ENCODE peak calls at places on chromosomes 1 and 21, in eight cellular contexts. A, D, R, Y, W, O, G and T are unnamed samples. For H3K4me1, the result is how much of the 10 kb centered on the place peaks cover.

GRCh38 chr21:42061195-42061865 is 9.8 kb upstream of the UMODL1 start:
- DNase-seq in A (peak), D (no peak), R (peak), Y (no peak), W (no peak), O (no peak), G (peak), T (no peak)

GRCh38 chr1:221689138-221689537 is 52.8 kb downstream of the DUSP10 start:
- DNase-seq in A (no peak), D (no peak), R (no peak), Y (no peak), W (no peak), O (no peak), G (no peak), T (no peak)

GRCh38 chr1:178102218-178102617 is 8.3 kb downstream of the RASAL2 start:
- DNase-seq in A (no peak), D (no peak), R (no peak), Y (no peak), W (no peak), O (no peak), G (no peak), T (no peak)

GRCh38 chr1:39398278-39399010 is 93.0 kb upstream of the BMP8A start:
- DNase-seq in A (no peak), D (peak), R (peak), Y (peak), W (peak), O (peak), G (peak), T (no peak)

GRCh38 chr1:212914789-212915188 is 35.6 kb upstream of the VASH2 start:
- DNase-seq in A (no peak), D (no peak), R (no peak), Y (no peak), W (no peak), O (no peak), G (no peak), T (no peak)

GRCh38 chr1:997728-998050 is 2.2 kb downstream of the HES4 start:
- DNase-seq in A (no peak), D (no peak), R (peak), Y (no peak), W (no peak), O (no peak), G (no peak), T (no peak)

GRCh38 chr1:29387210-29387609 is 150.9 kb downstream of the PTPRU start:
- DNase-seq in A (no peak), D (no peak), R (no peak), Y (no peak), W (no peak), O (no peak), G (no peak), T (no peak)

GRCh38 chr21:41671859-41672542 is 94.9 kb downstream of the RIPK4 start:
- DNase-seq in A (no peak), D (no peak), R (peak), Y (no peak), W (no peak), O (peak), G (no peak), T (no peak)

GRCh38 chr1:158969855-158970254 is 38.5 kb downstream of the PYHIN1 start:
- DNase-seq in A (no peak), D (no peak), R (no peak), Y (no peak), W (no peak), O (no peak), G (no peak), T (no peak)

GRCh38 chr21:15823486-15824150 is 93.8 kb downstream of the USP25 start:
- DNase-seq in A (no peak), D (no peak), R (no peak), Y (no peak), W (no peak), O (no peak), G (no peak), T (no peak)

GRCh38 chr1:81752840-81753239 is 47.9 kb upstream of the ADGRL2 start:
- DNase-seq in A (no peak), D (no peak), R (no peak), Y (no peak), W (no peak), O (no peak), G (no peak), T (no peak)

GRCh38 chr1:220371324-220371723 is 99.1 kb upstream of the RAB3GAP2 start:
- DNase-seq in A (no peak), D (no peak), R (no peak), Y (no peak), W (no peak), O (no peak), G (no peak), T (no peak)

GRCh38 chr1:5660141-5660935 is 331.9 kb downstream of the NPHP4 start:
- DNase-seq in A (no peak), D (no peak), R (peak), Y (peak), W (no peak), O (no peak), G (no peak), T (no peak)

GRCh38 chr1:31768939-31769704 is 5.0 kb upstream of the ADGRB2 start:
- DNase-seq in A (no peak), D (no peak), R (no peak), Y (no peak), W (no peak), O (no peak), G (no peak), T (no peak)

GRCh38 chr21:33266050-33266783 is at the start of gene IL10RB:
- DNase-seq in A (peak), D (peak), R (peak), Y (peak), W (peak), O (peak), G (peak), T (peak)

GRCh38 chr1:54052470-54052933 is 502 bp downstream of the TMEM59 start:
- DNase-seq in A (no peak), D (peak), R (no peak), Y (peak), W (peak), O (peak), G (peak), T (no peak)

GRCh38 chr1:185054365-185055060 is 9.2 kb downstream of the RNF2 start:
- DNase-seq in A (no peak), D (no peak), R (no peak), Y (no peak), W (no peak), O (no peak), G (no peak), T (no peak)

GRCh38 chr1:15218287-15219279 is 28.4 kb upstream of the FHAD1 start:
- DNase-seq in A (peak), D (peak), R (peak), Y (no peak), W (no peak), O (no peak), G (no peak), T (no peak)

GRCh38 chr1:10737268-10737624 is 59.2 kb downstream of the CASZ1 start:
- DNase-seq in A (no peak), D (no peak), R (no peak), Y (no peak), W (no peak), O (no peak), G (no peak), T (no peak)

GRCh38 chr1:231162300-231162969 is 577 bp downstream of the TRIM67 start:
- DNase-seq in A (no peak), D (peak), R (no peak), Y (no peak), W (no peak), O (no peak), G (peak), T (no peak)

GRCh38 chr1:101203812-101204540 is 32.8 kb upstream of the S1PR1 start:
- DNase-seq in A (no peak), D (peak), R (no peak), Y (no peak), W (no peak), O (no peak), G (no peak), T (no peak)

GRCh38 chr1:243394610-243395490 is 139.0 kb downstream of the SDCCAG8 start:
- DNase-seq in A (no peak), D (no peak), R (no peak), Y (no peak), W (no peak), O (no peak), G (no peak), T (no peak)

DNA sequence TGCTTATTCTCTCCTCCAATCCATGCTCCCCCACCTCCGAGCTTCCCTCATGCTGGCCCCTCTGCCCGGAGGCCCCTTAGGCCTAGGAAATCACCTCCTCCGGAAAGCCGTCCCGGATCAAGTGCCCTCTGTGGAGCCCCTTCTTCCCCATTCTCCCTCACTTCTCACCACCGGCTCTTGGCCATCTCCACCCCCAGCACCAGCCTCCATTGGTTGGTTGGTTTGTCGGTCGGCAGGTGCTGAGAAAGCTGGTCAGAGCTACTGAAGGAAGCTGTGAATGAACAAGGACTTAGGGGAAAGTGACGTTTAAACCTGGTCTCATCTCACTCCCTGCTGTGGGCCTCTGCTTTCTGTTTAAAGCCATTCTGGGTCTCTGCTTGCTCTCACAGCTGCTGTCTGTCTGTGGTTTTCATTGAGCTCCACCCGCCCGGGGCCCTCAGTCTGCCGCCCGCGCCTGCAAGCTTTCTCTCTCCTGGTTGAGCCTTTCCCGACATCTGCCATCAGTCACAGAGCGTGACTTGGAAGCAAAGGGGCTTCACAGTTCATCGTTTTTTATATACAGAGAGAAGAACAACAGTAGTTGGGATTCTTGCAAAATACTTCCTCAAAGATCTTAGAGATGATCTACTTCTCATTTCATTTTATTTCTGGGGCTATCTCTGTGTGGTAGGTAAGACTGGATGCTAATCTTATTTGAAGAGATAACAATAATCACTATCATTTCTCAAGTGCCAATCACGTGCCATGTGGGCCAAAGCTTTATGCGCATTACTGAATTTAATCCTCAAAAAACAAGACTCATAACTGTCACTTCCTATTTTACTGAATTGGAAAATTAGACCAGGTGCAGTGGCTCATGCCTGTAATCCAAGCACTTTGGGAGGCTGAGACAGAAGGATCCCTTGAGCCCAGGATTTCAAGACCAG is 122.0 kb downstream of the KCNN3 start:
- DNase-seq in A (peak), D (no peak), R (peak), Y (no peak), W (peak), O (no peak), G (peak), T (no peak)
- H3K4me1 ChIP-seq in A (under half), D (under half), R (under half), Y (under half), W (under half), O (under half), G (under half), T (under half)

DNA sequence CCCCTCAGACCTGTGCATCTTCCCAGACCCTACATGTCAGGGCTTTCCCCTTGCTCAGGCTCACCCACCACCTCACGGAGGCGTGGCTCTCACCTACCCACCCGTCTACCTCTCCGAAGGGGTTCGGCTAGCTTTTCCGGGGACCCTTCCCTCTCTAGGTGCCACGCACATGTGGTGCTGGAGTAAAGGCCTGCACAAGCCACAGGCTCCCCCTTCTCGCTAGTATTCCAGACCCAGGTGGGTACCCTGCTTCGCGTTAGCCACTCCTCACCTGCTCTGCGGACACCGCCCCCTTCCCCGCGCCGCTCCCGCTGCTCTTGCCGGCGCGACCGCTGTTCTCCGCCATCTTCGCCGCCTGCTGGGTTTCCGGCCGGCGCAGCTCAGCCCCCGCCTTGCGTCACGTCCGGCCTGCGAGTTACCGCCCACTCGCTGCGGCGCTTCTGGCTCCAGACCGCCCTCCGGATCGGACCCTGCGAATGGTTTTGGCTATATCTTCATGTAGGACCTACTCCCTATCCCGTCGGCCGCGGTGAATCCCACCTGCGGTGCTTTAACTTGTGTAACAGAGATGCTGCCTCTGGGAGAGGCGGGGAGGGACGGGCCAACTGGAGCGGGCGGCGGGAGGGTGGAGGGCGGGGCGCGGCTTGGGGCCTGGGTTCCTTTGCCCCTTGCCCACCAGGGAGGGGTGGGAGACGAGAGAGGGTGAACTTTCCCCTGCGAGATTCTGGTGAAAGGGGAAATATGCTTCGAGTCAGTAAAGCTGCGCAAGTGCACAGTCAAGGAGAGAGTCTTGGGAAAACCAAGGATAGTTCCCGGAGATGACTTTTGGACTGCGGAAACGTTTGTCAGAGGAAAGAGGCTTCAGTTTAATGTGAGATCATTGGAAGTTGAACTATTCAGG is at the start of the genes NIT1 and PFDN2:
- DNase-seq in A (peak), D (peak), R (peak), Y (peak), W (peak), O (peak), G (peak), T (no peak)
- TF ChIP-seq POLR2A in A (peak), D (peak), R (peak), Y (peak), W (peak), O (peak), G (peak), T (no peak)

GRCh38 chr21:16942703-16943102 is 570.1 kb upstream of the CXADR start:
- DNase-seq in A (no peak), D (peak), R (no peak), Y (no peak), W (no peak), O (no peak), G (no peak), T (no peak)
- TF ChIP-seq CTCF in A (no peak), D (peak), R (no peak), Y (no peak), W (no peak), O (peak), G (peak), T (peak)

DNA sequence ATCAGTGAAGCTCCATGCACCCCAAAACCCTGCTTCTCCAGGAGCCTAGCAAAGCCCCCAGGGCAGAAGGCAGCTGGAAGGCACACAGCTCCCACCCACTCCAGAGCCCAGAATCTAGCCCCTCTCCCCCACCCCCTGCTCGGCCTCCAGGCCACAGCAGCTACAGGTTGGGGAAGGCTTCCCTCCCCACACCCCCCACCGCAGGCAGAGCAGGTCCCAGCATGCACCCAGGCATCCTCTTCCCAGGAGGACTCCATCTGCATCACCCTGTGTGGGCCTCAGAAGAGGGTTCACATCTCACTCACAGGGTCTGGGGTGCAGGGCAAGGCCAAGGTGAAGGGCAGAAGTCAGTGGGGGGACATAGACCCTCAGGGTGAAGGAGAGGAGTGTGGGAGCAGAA is 719 bp downstream of the S100A14 start:
- DNase-seq in A (no peak), D (no peak), R (no peak), Y (no peak), W (no peak), O (peak), G (no peak), T (no peak)
- H3K4me1 ChIP-seq in A (under half), D (under half), R (under half), Y (under half), W (under half), O (half or more), G (under half), T (half or more)

DNA sequence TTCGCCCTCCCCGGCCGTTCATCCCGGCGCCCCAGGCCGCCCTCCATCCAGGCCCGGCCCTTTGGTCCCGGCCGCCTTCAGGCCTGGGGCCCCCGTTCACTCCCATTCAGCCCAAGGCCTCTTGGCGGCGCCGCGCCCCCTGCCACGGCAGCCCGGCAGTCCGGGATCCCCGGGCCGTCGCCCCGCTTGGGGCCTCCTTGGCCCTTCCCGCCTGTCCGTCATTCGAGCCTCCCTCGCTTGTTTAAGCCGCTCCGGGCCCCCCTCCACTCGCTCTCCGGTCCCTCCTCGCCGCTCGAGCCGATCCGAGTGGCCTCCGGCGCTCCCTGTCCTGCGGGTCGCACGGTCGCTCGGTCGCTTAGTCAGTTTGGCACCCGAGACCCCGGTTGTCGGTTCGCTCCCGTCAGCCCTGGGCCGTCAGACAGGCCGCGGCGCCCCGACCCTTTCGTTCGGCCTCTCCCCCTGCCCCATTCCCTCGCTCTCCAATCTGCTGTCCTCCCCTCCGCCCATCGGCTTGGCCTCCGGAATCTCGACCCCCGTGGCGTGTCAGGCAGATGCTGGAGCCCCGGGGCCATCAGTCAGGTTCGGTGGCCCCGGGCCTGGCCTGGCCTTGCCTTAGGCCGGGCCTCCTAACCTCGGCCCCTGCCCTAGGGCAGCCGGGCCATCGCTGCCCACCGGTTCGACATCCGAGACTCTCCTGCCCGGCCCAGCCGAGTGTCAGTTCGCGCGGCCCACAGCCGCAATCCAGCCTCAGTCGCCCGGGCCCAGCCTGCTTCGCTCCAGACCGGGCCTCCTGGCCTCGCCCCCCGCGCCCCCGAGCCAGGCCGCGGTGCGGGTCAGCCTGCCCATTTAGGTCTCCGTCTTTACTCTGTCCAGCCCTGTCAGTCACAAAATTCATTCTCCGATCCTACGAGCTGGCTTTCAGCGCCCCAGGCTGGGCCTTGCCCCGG is 1.1 kb downstream of the LRRC41 start:
- DNase-seq in A (no peak), D (peak), R (peak), Y (peak), W (peak), O (peak), G (peak), T (no peak)
- TF ChIP-seq POLR2A in A (peak), D (no peak), R (no peak), Y (no peak), W (no peak), O (no peak), G (peak), T (no peak)

GRCh38 chr1:215794151-215794550 is 227.0 kb downstream of the KCTD3 start:
- DNase-seq in A (no peak), D (no peak), R (no peak), Y (no peak), W (no peak), O (no peak), G (no peak), T (no peak)

GRCh38 chr1:215789981-215790380 is 222.9 kb downstream of the KCTD3 start:
- DNase-seq in A (no peak), D (no peak), R (no peak), Y (no peak), W (no peak), O (no peak), G (no peak), T (no peak)

GRCh38 chr1:215797859-215798258 is 230.8 kb downstream of the KCTD3 start:
- DNase-seq in A (no peak), D (peak), R (no peak), Y (no peak), W (no peak), O (no peak), G (no peak), T (no peak)

GRCh38 chr1:215793210-215793609 is 226.1 kb downstream of the KCTD3 start:
- DNase-seq in A (no peak), D (peak), R (no peak), Y (no peak), W (no peak), O (no peak), G (no peak), T (no peak)
- TF ChIP-seq CTCF in A (peak), D (peak), R (no peak), Y (no peak), W (no peak), O (no peak), G (no peak), T (no peak)

GRCh38 chr21:38909929-38910328 is 104.2 kb downstream of the ETS2 start:
- DNase-seq in A (no peak), D (no peak), R (no peak), Y (no peak), W (no peak), O (peak), G (no peak), T (no peak)

GRCh38 chr21:38912355-38912619 is 106.6 kb downstream of the ETS2 start:
- DNase-seq in A (no peak), D (peak), R (no peak), Y (no peak), W (no peak), O (no peak), G (no peak), T (no peak)

GRCh38 chr21:38909109-38909508 is 103.4 kb downstream of the ETS2 start:
- DNase-seq in A (no peak), D (no peak), R (no peak), Y (no peak), W (no peak), O (no peak), G (no peak), T (no peak)

GRCh38 chr21:38911523-38912354 is 106.0 kb downstream of the ETS2 start:
- DNase-seq in A (no peak), D (no peak), R (no peak), Y (no peak), W (no peak), O (no peak), G (peak), T (no peak)

GRCh38 chr21:38910390-38911008 is 104.8 kb downstream of the ETS2 start:
- DNase-seq in A (no peak), D (no peak), R (no peak), Y (peak), W (no peak), O (no peak), G (peak), T (no peak)
- H3K4me1 ChIP-seq in A (under half), D (under half), R (under half), Y (under half), W (under half), O (half or more), G (under half), T (half or more)

GRCh38 chr1:42430286-42430685 is 25.5 kb downstream of the ZMYND12 start:
- DNase-seq in A (no peak), D (no peak), R (no peak), Y (no peak), W (no peak), O (no peak), G (no peak), T (no peak)
- TF ChIP-seq POLR2A in A (no peak), D (no peak), R (no peak), Y (no peak), W (no peak), O (no peak), G (no peak), T (no peak)